ENCODE peak calls at places on chromosomes 4 and X, in five cellular contexts. C, K, I, O and W are unnamed samples.

GRCh38 chr4:176902710-176903323 is 110.1 kb upstream of the VEGFC start:
- DNase-seq in K (no peak), O (no peak), I (no peak), C (no peak), W (no peak)

GRCh38 chr4:108029731-108030130 is 40.0 kb downstream of the HADH start:
- DNase-seq in O (no peak), C (no peak), K (no peak), I (no peak), W (no peak)

GRCh38 chr4:98838528-98838927 is 90.4 kb downstream of the EIF4E start:
- DNase-seq in I (no peak), O (no peak), K (no peak), C (no peak), W (no peak)

GRCh38 chr4:168710353-168710946 is 213.6 kb downstream of the PALLD start:
- DNase-seq in K (peak), O (no peak), I (no peak), C (peak), W (no peak)

GRCh38 chrX:51336584-51336983 is 4.0 kb downstream of the NUDT10 start:
- DNase-seq in O (no peak), C (peak), I (no peak), K (peak), W (no peak)

GRCh38 chr4:61041527-61041926 is 158.6 kb upstream of the ADGRL3 start:
- DNase-seq in K (no peak), C (no peak), I (no peak), O (no peak), W (no peak)

GRCh38 chr4:178293601-178294000 is 851.4 kb upstream of the AGA start:
- DNase-seq in I (no peak), K (no peak), C (no peak), O (no peak), W (no peak)

GRCh38 chrX:70970482-70970999 is 39.6 kb upstream of the SLC7A3 start:
- DNase-seq in I (no peak), K (peak), O (no peak), C (no peak), W (no peak)

GRCh38 chr4:133152330-133152791 is 3.3 kb downstream of the PCDH10 start:
- DNase-seq in C (no peak), K (no peak), O (no peak), I (no peak), W (no peak)

GRCh38 chr4:83561381-83561780 is 25.5 kb downstream of the GPAT3 start:
- DNase-seq in K (no peak), C (no peak), I (no peak), O (no peak), W (no peak)

GRCh38 chrX:16992902-16993301 is 46.4 kb downstream of the REPS2 start:
- DNase-seq in I (no peak), O (no peak), K (no peak), C (no peak), W (no peak)

GRCh38 chr4:109803924-109804571 is 2.2 kb upstream of the CFI start:
- DNase-seq in I (no peak), K (peak), C (no peak), O (no peak), W (no peak)

GRCh38 chr4:153520227-153520626 is 54.1 kb downstream of the TMEM131L start:
- DNase-seq in I (no peak), C (no peak), K (no peak), O (no peak), W (no peak)

GRCh38 chr4:3679851-3680311 is 86.3 kb upstream of the ADRA2C start:
- DNase-seq in I (no peak), C (no peak), K (no peak), O (peak), W (peak)

GRCh38 chr4:8585186-8585585 is 5.0 kb downstream of the GPR78 start:
- DNase-seq in C (no peak), K (no peak), O (no peak), I (no peak), W (no peak)

GRCh38 chr4:146369446-146369845 is 152.3 kb downstream of the SLC10A7 start:
- DNase-seq in I (no peak), K (no peak), O (no peak), C (no peak), W (no peak)